ENCODE peak calls at places on chromosomes 7 and 10, in ten cellular contexts. O is iPS DF 19.7; A is GM12891; Y is brain microvascular endothelial cell; C is fibroblast of mammary gland; X is nephron progenitor cell; R is aorta; D is AG09309; L is activated naive CD4-positive, alpha-beta T cell treated with anti-CD3 and anti-CD28 coated beads, Interleukin-2, amount 50 U/mL, for 16 hours; V is tibial nerve. F is an unnamed sample.

GRCh38 chr7:576524-577277 is 57.1 kb upstream of the PDGFA start:
- DNase-seq in O (no peak), A (no peak), Y (no peak), C (no peak), X (no peak), R (no peak), D (no peak), L (no peak), V (no peak), F (no peak)

GRCh38 chr7:29102554-29103151 is 43.7 kb downstream of the CPVL start:
- DNase-seq in O (peak; percentile 48), A (no peak), Y (peak; percentile 56), C (peak; percentile 70), X (peak; percentile 74), R (peak; percentile 83), D (peak; percentile 53), L (no peak), V (peak; percentile 64), F (no peak)

GRCh38 chr10:83302623-83303022 is 836.7 kb upstream of the GHITM start:
- DNase-seq in O (no peak), A (no peak), Y (no peak), C (no peak), X (no peak), R (no peak), D (no peak), L (no peak), V (no peak), F (no peak)

GRCh38 chr7:92915348-92915747 is 79.0 kb upstream of the CDK6 start:
- DNase-seq in O (no peak), A (no peak), Y (no peak), C (no peak), X (no peak), R (no peak), D (no peak), L (no peak), V (no peak), F (no peak)

GRCh38 chr7:143042821-143043271 is 9.3 kb upstream of the OR6V1 start:
- DNase-seq in O (no peak), A (no peak), Y (no peak), C (no peak), X (no peak), R (no peak), D (no peak), L (no peak), V (no peak), F (no peak)

GRCh38 chr10:86678999-86679792 is 10.9 kb downstream of the LDB3 start:
- DNase-seq in O (no peak), A (no peak), Y (no peak), C (no peak), X (no peak), R (peak; percentile 69), D (no peak), L (no peak), V (peak; percentile 8), F (no peak)

GRCh38 chr7:40536406-40536805 is 401.6 kb downstream of the SUGCT start:
- DNase-seq in O (no peak), A (no peak), Y (no peak), C (no peak), X (no peak), R (no peak), D (no peak), L (no peak), V (no peak), F (no peak)

GRCh38 chr7:47132471-47132870 is 449.4 kb downstream of the TNS3 start:
- DNase-seq in O (no peak), A (no peak), Y (no peak), C (no peak), X (no peak), R (no peak), D (no peak), L (no peak), V (no peak), F (no peak)

GRCh38 chr10:5545778-5546710 is 21.3 kb downstream of the CALML3 start:
- DNase-seq in O (no peak), A (no peak), Y (peak; percentile 83), C (peak; percentile 65), X (no peak), R (peak; percentile 90), D (no peak), L (no peak), V (peak; percentile 54), F (peak; percentile 92)

GRCh38 chr7:116210345-116211005 is at the start of gene TES:
- DNase-seq in O (peak; percentile 45), A (peak; percentile 76), Y (no peak), C (no peak), X (peak; percentile 80), R (peak; percentile 92), D (no peak), L (peak; percentile 70), V (no peak), F (peak; percentile 93)

GRCh38 chr10:16944081-16944922 is 127.1 kb upstream of the RSU1 start:
- DNase-seq in O (no peak), A (no peak), Y (no peak), C (peak; percentile 92), X (no peak), R (no peak), D (peak; percentile 77), L (no peak), V (no peak), F (no peak)

GRCh38 chr10:7705341-7705740 is 2.2 kb downstream of the ITIH2 start:
- DNase-seq in O (no peak), A (no peak), Y (no peak), C (no peak), X (no peak), R (no peak), D (no peak), L (no peak), V (no peak), F (no peak)

GRCh38 chr10:70549962-70550845 is 52.3 kb downstream of the PRF1 start:
- DNase-seq in O (no peak), A (peak; percentile 76), Y (peak; percentile 48), C (peak; percentile 60), X (peak; percentile 81), R (no peak), D (no peak), L (peak; percentile 71), V (peak; percentile 76), F (no peak)

GRCh38 chr7:149310113-149310836 is 48.3 kb downstream of the ZNF783 start:
- DNase-seq in O (no peak), A (peak; percentile 46), Y (peak; percentile 78), C (peak; percentile 88), X (no peak), R (no peak), D (peak; percentile 61), L (no peak), V (no peak), F (no peak)

F was measured in chondrocyte.